ENCODE peak calls at places on chromosomes 16 and 17, in ten cellular contexts. X, C, O, M, F, E, B, T, A and N are unnamed samples.

GRCh38 chr17:56727876-56728617 is 105.7 kb downstream of the C17orf67 start:
- DNase-seq in X (no peak), O (no peak), A (no peak), E (no peak), M (no peak), B (no peak), T (no peak), C (no peak), F (no peak), N (no peak)

GRCh38 chr16:86946981-86947380 is 368.6 kb downstream of the FOXL1 start:
- DNase-seq in F (no peak), M (no peak), O (no peak), A (no peak), T (no peak), X (no peak), C (no peak), B (no peak), E (no peak), N (no peak)

GRCh38 chr17:72030067-72030899 is 90.5 kb upstream of the SOX9 start:
- DNase-seq in C (peak), T (peak), X (peak), M (peak), E (peak), F (no peak), A (no peak), O (no peak), B (peak), N (peak)

GRCh38 chr16:84520778-84521770 is 16.6 kb upstream of the MEAK7 start:
- DNase-seq in T (no peak), C (no peak), E (no peak), M (peak), F (no peak), O (no peak), B (no peak), X (no peak), A (no peak), N (no peak)

GRCh38 chr16:87713469-87714229 is 52.1 kb downstream of the KLHDC4 start:
- DNase-seq in F (no peak), C (peak), B (no peak), E (no peak), O (no peak), X (no peak), T (no peak), M (no peak), A (peak), N (no peak)

GRCh38 chr17:11803635-11804034 is 193.6 kb downstream of the ZNF18 start:
- DNase-seq in T (no peak), F (no peak), X (no peak), M (no peak), B (no peak), E (no peak), A (no peak), O (no peak), C (no peak), N (no peak)

GRCh38 chr17:6853764-6854442 is 22.4 kb upstream of the TEKT1 start:
- DNase-seq in A (no peak), O (no peak), X (no peak), M (no peak), E (no peak), B (no peak), T (no peak), C (peak), F (no peak), N (no peak)

GRCh38 chr16:72967941-72968340 is 80.0 kb downstream of the ZFHX3 start:
- DNase-seq in T (no peak), O (no peak), X (no peak), M (no peak), B (no peak), E (no peak), C (no peak), A (no peak), F (no peak), N (no peak)

GRCh38 chr16:68144008-68144407 is 58.8 kb downstream of the NFATC3 start:
- DNase-seq in C (no peak), M (no peak), F (no peak), O (no peak), B (no peak), E (no peak), X (peak), A (no peak), T (no peak), N (no peak)

GRCh38 chr17:36812762-36813161 is 124.5 kb upstream of the LHX1 start:
- DNase-seq in E (no peak), F (no peak), M (no peak), C (no peak), X (no peak), B (no peak), A (no peak), T (no peak), O (no peak), N (no peak)

GRCh38 chr16:25443994-25444393 is 186.3 kb upstream of the ZKSCAN2 start:
- DNase-seq in O (no peak), E (no peak), M (no peak), B (no peak), X (no peak), F (no peak), T (no peak), C (no peak), A (no peak), N (no peak)

GRCh38 chr17:76831316-76831715 is 36.9 kb upstream of the MGAT5B start:
- DNase-seq in A (no peak), X (no peak), E (no peak), C (no peak), M (no peak), O (no peak), F (no peak), T (no peak), B (no peak), N (no peak)

GRCh38 chr17:73941919-73942530 is 261.5 kb upstream of the RPL38 start:
- DNase-seq in X (no peak), T (no peak), O (no peak), F (no peak), C (no peak), B (no peak), E (no peak), M (no peak), A (no peak), N (no peak)

GRCh38 chr17:35432176-35433074 is at the start of gene SLFN12:
- DNase-seq in O (no peak), A (peak), C (no peak), F (peak), X (peak), T (peak), M (peak), E (peak), B (peak), N (peak)

GRCh38 chr17:77501101-77501566 is 360.4 kb downstream of the SEC14L1 start:
- DNase-seq in B (no peak), A (no peak), O (peak), M (no peak), T (no peak), E (no peak), X (no peak), C (peak), F (no peak), N (no peak)

GRCh38 chr16:2058901-2059300 is 11.1 kb downstream of the TSC2 start:
- DNase-seq in X (no peak), F (no peak), E (no peak), A (no peak), M (no peak), T (no peak), B (no peak), C (no peak), O (no peak), N (no peak)

GRCh38 chr16:57299009-57299718 is 14.7 kb upstream of the PLLP start:
- DNase-seq in E (peak), X (no peak), O (peak), T (no peak), F (no peak), A (no peak), M (peak), B (peak), C (no peak), N (no peak)

GRCh38 chr16:30802971-30803370 is 16.0 kb upstream of the ZNF629 start:
- DNase-seq in T (no peak), F (no peak), O (no peak), E (no peak), B (no peak), M (no peak), C (no peak), A (no peak), X (no peak), N (no peak)

GRCh38 chr17:42585353-42585752 is 7.8 kb upstream of the PSMC3IP start:
- DNase-seq in X (peak), M (no peak), B (no peak), F (no peak), C (no peak), A (no peak), E (no peak), T (peak), O (no peak), N (no peak)

GRCh38 chr17:59814685-59815084 is 78.1 kb downstream of the TUBD1 start:
- DNase-seq in X (no peak), M (no peak), A (no peak), B (no peak), T (no peak), O (no peak), C (no peak), F (no peak), E (no peak), N (peak)

GRCh38 chr17:66255112-66255511 is 25.9 kb upstream of the APOH start:
- DNase-seq in A (no peak), B (peak), T (peak), F (no peak), E (peak), M (no peak), X (peak), O (no peak), C (peak), N (peak)

GRCh38 chr16:49292413-49292812 is 10.8 kb upstream of the CBLN1 start:
- DNase-seq in E (no peak), C (no peak), A (no peak), M (no peak), B (no peak), T (no peak), X (no peak), O (no peak), F (no peak), N (no peak)

GRCh38 chr16:11138769-11139623 is 117.0 kb downstream of the SOCS1 start:
- DNase-seq in T (no peak), O (no peak), M (no peak), F (peak), A (no peak), C (no peak), X (peak), B (peak), E (no peak), N (peak)

GRCh38 chr17:74454197-74455024 is 12.0 kb upstream of the CD300A start:
- DNase-seq in B (peak), C (peak), F (no peak), X (peak), O (peak), A (no peak), M (peak), T (peak), E (peak), N (peak)

GRCh38 chr17:7307686-7308624 is 527 bp downstream of the EIF5A start:
- DNase-seq in M (peak), C (peak), F (no peak), A (no peak), X (peak), T (peak), B (peak), O (no peak), E (peak), N (peak)

GRCh38 chr16:1512774-1513173 is 19.6 kb downstream of the TELO2 start:
- DNase-seq in T (no peak), F (no peak), M (no peak), X (no peak), E (no peak), O (no peak), B (no peak), A (no peak), C (no peak), N (no peak)

GRCh38 chr17:34850023-34850422 is 111.2 kb downstream of the CCT6B start:
- DNase-seq in A (no peak), E (no peak), O (no peak), F (no peak), X (peak), C (no peak), T (no peak), B (no peak), M (no peak), N (peak)

GRCh38 chr17:6574689-6575595 is 18.6 kb upstream of the PITPNM3 start:
- DNase-seq in C (no peak), F (peak), B (peak), E (peak), O (no peak), M (peak), T (peak), A (peak), X (peak), N (peak)

GRCh38 chr17:15346196-15346595 is 4.8 kb upstream of the TEKT3 start:
- DNase-seq in B (no peak), M (no peak), T (no peak), E (no peak), O (no peak), A (no peak), C (no peak), F (no peak), X (no peak), N (no peak)

GRCh38 chr16:30677931-30678585 is 19.8 kb downstream of the FBRS start:
- DNase-seq in M (no peak), B (no peak), C (no peak), E (no peak), X (no peak), O (no peak), F (no peak), T (no peak), A (no peak), N (no peak)

GRCh38 chr16:9996191-9996590 is 186.0 kb downstream of the GRIN2A start:
- DNase-seq in X (no peak), M (no peak), T (no peak), F (no peak), C (no peak), B (no peak), A (no peak), O (no peak), E (no peak), N (no peak)

DNA sequence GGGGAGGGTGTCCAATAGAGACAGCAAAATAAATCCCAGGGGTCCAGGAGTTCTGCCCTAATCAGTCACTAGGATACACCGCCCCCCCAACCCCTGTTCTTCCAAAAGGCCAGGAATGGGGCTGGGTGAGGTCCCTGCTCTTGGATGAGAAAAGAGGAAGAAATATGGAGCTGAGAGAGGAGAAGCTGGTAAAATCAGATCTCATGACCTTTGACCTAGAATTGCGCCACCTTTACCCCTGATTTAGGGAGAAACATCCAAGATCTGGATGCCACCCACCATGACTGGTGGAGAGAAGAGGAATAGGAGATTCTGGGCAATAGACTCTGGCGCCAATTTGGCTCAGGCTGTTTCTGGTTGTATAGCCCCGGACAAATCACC is 707 bp upstream of the CACNB1 start:
- DNase-seq in X (no peak), M (no peak), A (no peak), T (peak), B (no peak), O (no peak), C (no peak), E (peak), F (no peak), N (no peak)
- H3K4me3 ChIP-seq in X (peak), M (peak), A (peak), T (no peak), B (peak), O (peak), C (peak), E (no peak), F (peak), N (no peak)

GRCh38 chr17:40958086-40958953 is 8.4 kb downstream of the KRT39 start:
- DNase-seq in E (peak), O (no peak), B (no peak), F (no peak), M (no peak), X (no peak), T (peak), C (no peak), A (no peak), N (no peak)

GRCh38 chr17:40962059-40962561 is 4.6 kb downstream of the KRT39 start:
- DNase-seq in C (no peak), B (no peak), X (no peak), O (no peak), M (no peak), F (no peak), T (no peak), E (no peak), A (no peak), N (no peak)

GRCh38 chr17:40956401-40957254 is 10.1 kb downstream of the KRT39 start:
- DNase-seq in M (no peak), E (no peak), C (no peak), F (peak), O (no peak), X (peak), A (no peak), T (peak), B (peak), N (peak)

GRCh38 chr17:40961586-40961985 is 5.2 kb downstream of the KRT39 start:
- DNase-seq in A (no peak), X (no peak), E (no peak), O (no peak), T (no peak), C (no peak), M (no peak), B (no peak), F (no peak), N (no peak)

GRCh38 chr17:40960144-40960543 is 6.6 kb downstream of the KRT39 start:
- DNase-seq in T (peak), C (no peak), B (peak), X (no peak), F (no peak), E (no peak), M (no peak), O (no peak), A (no peak), N (peak)
- TF ChIP-seq CTCF in T (no peak), C (no peak), B (no peak), X (no peak), F (no peak), E (no peak), M (no peak), O (no peak), A (no peak), N (no peak)

DNA sequence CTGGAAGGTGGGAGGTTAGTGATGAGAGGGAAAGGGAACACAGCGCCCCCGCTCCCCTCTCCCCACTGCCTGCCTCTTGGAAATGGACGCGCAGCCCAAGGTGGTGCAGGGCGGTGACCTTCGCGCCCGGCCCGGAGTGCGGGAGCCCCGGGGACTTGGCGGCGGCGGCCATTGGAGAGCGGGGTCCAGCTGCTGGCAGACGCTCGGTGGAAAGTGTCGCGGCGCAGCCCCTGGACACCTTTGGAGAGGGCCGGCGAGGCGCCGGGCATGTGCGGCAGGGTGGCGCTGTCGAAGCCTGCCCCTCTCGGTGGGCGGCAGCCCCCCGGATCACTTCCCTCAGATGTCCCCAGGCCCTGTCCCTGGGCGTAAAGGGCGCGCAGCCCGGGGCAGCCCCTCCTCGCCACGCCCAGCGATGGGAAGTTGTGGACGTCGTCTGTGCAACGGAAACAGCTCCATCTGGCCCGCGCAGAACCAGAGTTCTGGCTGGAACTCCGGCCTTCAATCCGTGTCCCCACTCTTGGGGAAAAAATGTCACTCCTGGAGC is 16.7 kb downstream of the SALL1 start:
- DNase-seq in M (no peak), B (no peak), E (no peak), T (no peak), X (no peak), C (no peak), F (no peak), O (no peak), A (no peak), N (no peak)
- H3K4me3 ChIP-seq in M (no peak), B (no peak), E (no peak), T (no peak), X (peak), C (no peak), F (peak), O (peak), A (no peak), N (no peak)

GRCh38 chr17:68491381-68491849 is 20.8 kb upstream of the PRKAR1A start:
- DNase-seq in C (peak), T (peak), M (peak), O (no peak), F (no peak), A (peak), X (no peak), B (no peak), E (peak), N (no peak)
- TF ChIP-seq CTCF in C (no peak), T (no peak), M (no peak), O (no peak), F (no peak), A (no peak), X (no peak), B (no peak), E (no peak), N (no peak)

GRCh38 chr17:28747801-28748750 is 4.3 kb downstream of the TRAF4 start:
- DNase-seq in F (no peak), C (no peak), A (no peak), B (no peak), X (no peak), T (no peak), M (no peak), E (no peak), O (no peak), N (no peak)

GRCh38 chr17:28747046-28747691 is 3.4 kb downstream of the TRAF4 start:
- DNase-seq in X (no peak), O (no peak), B (no peak), C (no peak), A (no peak), F (no peak), M (peak), T (peak), E (peak), N (no peak)

GRCh38 chr17:28745777-28746473 is 2.1 kb downstream of the TRAF4 start:
- DNase-seq in M (peak), B (no peak), T (peak), E (peak), O (no peak), A (no peak), C (no peak), F (no peak), X (no peak), N (no peak)

GRCh38 chr17:28745052-28745776 is 1.4 kb downstream of the TRAF4 start:
- DNase-seq in T (peak), M (peak), O (no peak), A (peak), C (peak), X (peak), E (peak), B (peak), F (no peak), N (peak)

GRCh38 chr17:28746611-28747045 is 2.8 kb downstream of the TRAF4 start:
- DNase-seq in M (peak), X (no peak), F (no peak), E (peak), T (peak), B (no peak), C (no peak), O (no peak), A (no peak), N (peak)
- H3K4me3 ChIP-seq in M (peak), X (peak), F (peak), E (no peak), T (no peak), B (peak), C (peak), O (no peak), A (no peak), N (peak)